ENCODE peak calls at places on chromosomes 3 and 15, in four cellular contexts. One of them, this sample, is unnamed.

GRCh38 chr15:38182900-38183299 is 69.7 kb upstream of the SPRED1 start:
- DNase-seq in uterus: no peak
- DNase-seq in psoas muscle: no peak
- DNase-seq in heart left ventricle: no peak
- DNase-seq in this sample: no peak

GRCh38 chr3:178422406-178422805 is 113.8 kb upstream of the KCNMB2 start:
- DNase-seq in uterus: no peak
- DNase-seq in psoas muscle: no peak
- DNase-seq in heart left ventricle: no peak
- DNase-seq in this sample: no peak

GRCh38 chr15:43212299-43212698 is 8.5 kb downstream of the EPB42 start:
- DNase-seq in uterus: no peak
- DNase-seq in heart left ventricle: no peak
- DNase-seq in psoas muscle: no peak
- DNase-seq in this sample: no peak

GRCh38 chr3:22691407-22691806 is 511.7 kb upstream of the UBE2E2 start:
- DNase-seq in heart left ventricle: no peak
- DNase-seq in psoas muscle: no peak
- DNase-seq in uterus: no peak
- DNase-seq in this sample: no peak

GRCh38 chr3:49719214-49719884 is at the start of gene AMIGO3:
- DNase-seq in uterus: peak; percentile 95
- DNase-seq in psoas muscle: peak; percentile 97
- DNase-seq in heart left ventricle: peak; percentile 99
- DNase-seq in this sample: peak; percentile 99

GRCh38 chr3:127110982-127111693 is 81.8 kb upstream of the PRR23E start:
- DNase-seq in heart left ventricle: no peak
- DNase-seq in psoas muscle: no peak
- DNase-seq in uterus: no peak
- DNase-seq in this sample: no peak

GRCh38 chr15:59689626-59690236 is 611 bp upstream of the BNIP2 start:
- DNase-seq in psoas muscle: peak; percentile 85
- DNase-seq in uterus: peak; percentile 87
- DNase-seq in heart left ventricle: peak; percentile 91
- DNase-seq in this sample: peak; percentile 97

GRCh38 chr15:89114974-89115373 is 26.7 kb downstream of the ABHD2 start:
- DNase-seq in psoas muscle: no peak
- DNase-seq in uterus: no peak
- DNase-seq in heart left ventricle: no peak
- DNase-seq in this sample: no peak

GRCh38 chr3:27669505-27670085 is 52.5 kb downstream of the EOMES start:
- DNase-seq in psoas muscle: no peak
- DNase-seq in uterus: no peak
- DNase-seq in heart left ventricle: no peak
- DNase-seq in this sample: no peak

GRCh38 chr3:186583820-186584219 is 13.3 kb downstream of the DNAJB11 start:
- DNase-seq in psoas muscle: no peak
- DNase-seq in heart left ventricle: no peak
- DNase-seq in uterus: no peak
- DNase-seq in this sample: no peak

GRCh38 chr3:143367171-143367570 is 247.6 kb downstream of the CHST2 start:
- DNase-seq in psoas muscle: no peak
- DNase-seq in uterus: no peak
- DNase-seq in heart left ventricle: no peak
- DNase-seq in this sample: no peak

GRCh38 chr15:69853572-69853971 is 244.1 kb downstream of the TLE3 start:
- DNase-seq in psoas muscle: peak; percentile 27
- DNase-seq in uterus: no peak
- DNase-seq in heart left ventricle: no peak
- DNase-seq in this sample: no peak

GRCh38 chr15:97126556-97127233 is 796.2 kb downstream of the NR2F2 start:
- DNase-seq in heart left ventricle: no peak
- DNase-seq in psoas muscle: no peak
- DNase-seq in uterus: no peak
- DNase-seq in this sample: no peak

GRCh38 chr3:32593903-32594525 is 23.4 kb upstream of the DYNC1LI1 start:
- DNase-seq in heart left ventricle: no peak
- DNase-seq in psoas muscle: no peak
- DNase-seq in uterus: no peak
- DNase-seq in this sample: no peak

GRCh38 chr3:167057586-167057985 is 322.5 kb downstream of the ZBBX start:
- DNase-seq in psoas muscle: no peak
- DNase-seq in heart left ventricle: no peak
- DNase-seq in uterus: no peak
- DNase-seq in this sample: no peak

GRCh38 chr3:29226709-29227108 is 54.2 kb upstream of the RBMS3 start:
- DNase-seq in heart left ventricle: no peak
- DNase-seq in uterus: no peak
- DNase-seq in psoas muscle: no peak
- DNase-seq in this sample: no peak

GRCh38 chr3:36813320-36813719 is 49.0 kb upstream of the DCLK3 start:
- DNase-seq in heart left ventricle: no peak
- DNase-seq in psoas muscle: no peak
- DNase-seq in uterus: no peak
- DNase-seq in this sample: no peak

GRCh38 chr3:128170866-128171516 is 17.7 kb downstream of the EEFSEC start:
- DNase-seq in heart left ventricle: peak; percentile 64
- DNase-seq in uterus: peak; percentile 78
- DNase-seq in psoas muscle: peak; percentile 44
- DNase-seq in this sample: no peak
- H3K4me1 ChIP-seq in heart left ventricle: peaks cover 41% of the 10 kb centered on the region
- H3K4me1 ChIP-seq in uterus: peaks cover 4% of the 10 kb centered on the region
- H3K4me1 ChIP-seq in psoas muscle: peaks cover 23% of the 10 kb centered on the region
- H3K4me1 ChIP-seq in this sample: peaks cover 5% of the 10 kb centered on the region

DNA sequence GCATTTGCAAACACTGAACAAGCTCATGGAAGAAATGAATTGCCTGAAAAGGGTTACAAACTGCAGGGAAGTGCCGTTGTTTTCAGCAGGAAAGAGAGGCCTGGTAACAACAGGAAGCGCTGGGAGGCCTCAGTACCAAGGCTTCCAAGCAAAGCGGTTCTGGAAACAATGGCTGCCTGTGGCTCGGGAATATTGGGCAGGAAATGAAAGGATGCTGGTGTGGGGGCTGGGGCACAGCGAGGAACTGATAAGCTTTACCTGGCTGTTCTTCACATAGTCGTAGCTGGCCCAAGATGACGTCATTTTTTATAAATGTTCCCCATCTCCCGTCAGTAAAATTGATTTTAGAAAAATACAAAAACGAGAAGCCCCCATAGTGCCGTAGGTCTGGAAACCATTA is 55.9 kb downstream of the ARHGAP31 start:
- DNase-seq in heart left ventricle: peak; percentile 46
- DNase-seq in uterus: peak; percentile 27
- DNase-seq in psoas muscle: no peak
- DNase-seq in this sample: no peak
- H3K4me1 ChIP-seq in heart left ventricle: peaks cover 73% of the 10 kb centered on the region
- H3K4me1 ChIP-seq in uterus: no peaks in the 10 kb centered on the region
- H3K4me1 ChIP-seq in psoas muscle: peaks cover 10% of the 10 kb centered on the region
- H3K4me1 ChIP-seq in this sample: peaks cover 55% of the 10 kb centered on the region

GRCh38 chr3:192896208-192896607 is 21.4 kb downstream of the MB21D2 start:
- DNase-seq in psoas muscle: no peak
- DNase-seq in heart left ventricle: no peak
- DNase-seq in uterus: no peak
- DNase-seq in this sample: no peak

GRCh38 chr3:192889694-192890093 is 28.0 kb downstream of the MB21D2 start:
- DNase-seq in heart left ventricle: no peak
- DNase-seq in psoas muscle: no peak
- DNase-seq in uterus: no peak
- DNase-seq in this sample: no peak

GRCh38 chr3:192894676-192895075 is 23.0 kb downstream of the MB21D2 start:
- DNase-seq in uterus: no peak
- DNase-seq in heart left ventricle: no peak
- DNase-seq in psoas muscle: no peak
- DNase-seq in this sample: no peak

GRCh38 chr3:192890348-192891335 is 27.0 kb downstream of the MB21D2 start:
- DNase-seq in psoas muscle: no peak
- DNase-seq in uterus: no peak
- DNase-seq in heart left ventricle: no peak
- DNase-seq in this sample: no peak

DNA sequence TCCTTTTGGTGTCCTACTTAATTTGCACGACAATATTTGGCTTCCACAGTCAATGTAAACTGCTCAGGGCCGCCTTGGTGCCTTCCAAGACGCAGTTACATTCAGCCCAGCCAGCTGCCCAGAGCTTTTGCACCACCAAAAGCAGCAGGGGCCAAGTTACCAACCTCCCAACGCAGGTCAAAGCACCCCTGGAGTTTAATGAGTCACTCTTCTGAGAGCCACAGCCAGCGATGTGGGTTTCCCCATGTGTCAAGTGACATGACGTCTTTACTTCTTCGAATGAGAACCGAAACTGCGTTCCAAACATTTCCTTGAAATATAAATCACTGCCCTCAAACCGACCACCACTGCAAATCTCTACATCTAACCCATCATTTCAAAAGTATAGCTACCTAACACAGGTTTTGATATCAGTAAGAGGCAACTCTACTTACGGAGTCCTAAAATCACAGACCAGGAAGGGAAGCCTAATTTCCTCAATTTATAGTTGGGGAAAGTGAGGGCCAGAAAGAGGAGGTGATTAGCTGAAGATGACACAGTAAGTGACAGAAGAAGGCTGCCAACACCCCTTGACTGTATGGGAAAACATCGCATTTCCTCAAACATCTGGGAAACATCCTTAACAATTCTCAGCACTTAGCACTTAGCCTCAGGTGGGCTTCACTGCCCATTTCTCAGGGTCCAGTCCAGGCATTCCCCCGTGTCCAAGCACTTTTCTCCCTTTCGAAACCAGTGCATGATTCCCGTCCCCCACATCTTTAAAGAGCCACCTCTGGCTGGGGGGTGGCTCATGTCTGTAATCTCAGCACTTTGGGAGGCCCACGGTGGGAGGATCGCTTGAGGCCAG is 24.5 kb downstream of the MB21D2 start:
- DNase-seq in heart left ventricle: peak; percentile 60
- DNase-seq in uterus: peak; percentile 19
- DNase-seq in psoas muscle: peak; percentile 37
- DNase-seq in this sample: no peak
- H3K4me1 ChIP-seq in heart left ventricle: peaks cover 55% of the 10 kb centered on the region
- H3K4me1 ChIP-seq in uterus: peaks cover 8% of the 10 kb centered on the region
- H3K4me1 ChIP-seq in psoas muscle: no peaks in the 10 kb centered on the region
- H3K4me1 ChIP-seq in this sample: peaks cover 49% of the 10 kb centered on the region

DNA sequence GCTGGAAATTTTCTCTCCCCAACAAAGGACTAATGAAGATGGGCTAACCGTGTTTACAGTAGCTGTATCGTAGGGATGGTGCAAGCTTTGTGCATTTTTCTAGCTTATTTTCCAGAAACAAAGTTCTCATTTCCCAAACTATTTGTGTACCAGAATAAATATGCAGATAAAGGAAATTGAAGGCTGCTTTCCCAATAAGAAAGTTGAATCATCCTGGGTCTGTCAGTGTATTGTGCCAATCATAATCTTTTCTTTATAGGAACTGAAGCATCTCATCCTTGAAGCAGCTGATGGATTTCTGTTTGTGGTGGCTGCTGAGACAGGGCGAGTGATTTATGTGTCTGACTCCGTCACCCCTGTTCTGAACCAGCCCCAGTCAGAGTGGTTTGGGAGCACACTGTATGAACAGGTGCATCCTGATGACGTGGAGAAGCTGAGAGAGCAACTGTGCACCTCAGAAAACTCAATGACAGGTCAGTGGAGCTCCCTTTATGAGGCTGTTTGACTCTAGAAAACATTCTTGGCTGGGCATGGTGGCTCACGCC is 70.6 kb downstream of the ARNT2 start:
- DNase-seq in heart left ventricle: no peak
- DNase-seq in psoas muscle: no peak
- DNase-seq in uterus: no peak
- DNase-seq in this sample: no peak
- H3K4me1 ChIP-seq in heart left ventricle: peaks cover 28% of the 10 kb centered on the region
- H3K4me1 ChIP-seq in psoas muscle: no peaks in the 10 kb centered on the region
- H3K4me1 ChIP-seq in uterus: no peaks in the 10 kb centered on the region
- H3K4me1 ChIP-seq in this sample: peaks cover 5% of the 10 kb centered on the region

GRCh38 chr3:53126646-53127045 is 3.6 kb downstream of the RFT1 start:
- DNase-seq in heart left ventricle: no peak
- DNase-seq in uterus: no peak
- DNase-seq in psoas muscle: no peak
- DNase-seq in this sample: no peak
- H3K4me1 ChIP-seq in heart left ventricle: peaks cover 41% of the 10 kb centered on the region
- H3K4me1 ChIP-seq in uterus: peaks cover 8% of the 10 kb centered on the region
- H3K4me1 ChIP-seq in psoas muscle: peaks cover 15% of the 10 kb centered on the region
- H3K4me1 ChIP-seq in this sample: peaks cover 24% of the 10 kb centered on the region

GRCh38 chr3:72165337-72165736 is 380.4 kb upstream of the PROK2 start:
- DNase-seq in uterus: no peak
- DNase-seq in psoas muscle: no peak
- DNase-seq in heart left ventricle: no peak
- DNase-seq in this sample: no peak
- H3K4me1 ChIP-seq in uterus: no peaks in the 10 kb centered on the region
- H3K4me1 ChIP-seq in psoas muscle: no peaks in the 10 kb centered on the region
- H3K4me1 ChIP-seq in heart left ventricle: no peaks in the 10 kb centered on the region
- H3K4me1 ChIP-seq in this sample: no peaks in the 10 kb centered on the region